ENCODE peak calls at places on chromosomes 6 and 20, in four cellular contexts. Y, D, Z and W are unnamed samples.

GRCh38 chr6:54706844-54707243 is 139.7 kb upstream of the FAM83B start:
- DNase-seq in Y (no peak), D (no peak), Z (no peak), W (no peak)

GRCh38 chr20:50790651-50791277 is 4.1 kb upstream of the BCAS4 start:
- DNase-seq in Y (peak; percentile 85), D (peak; percentile 78), Z (peak; percentile 94), W (peak; percentile 96)

GRCh38 chr6:113290684-113291083 is 566.5 kb upstream of the MARCKS start:
- DNase-seq in Y (no peak), D (no peak), Z (no peak), W (no peak)

GRCh38 chr6:56346958-56347357 is 99.6 kb upstream of the COL21A1 start:
- DNase-seq in Y (no peak), D (no peak), Z (no peak), W (peak; percentile 54)

GRCh38 chr6:31829633-31830492 is 2.3 kb downstream of the HSPA1B start:
- DNase-seq in Y (peak; percentile 56), D (no peak), Z (no peak), W (no peak)

GRCh38 chr20:610130-611046 is at the start of gene TCF15:
- DNase-seq in Y (no peak), D (no peak), Z (peak; percentile 72), W (peak; percentile 78)

GRCh38 chr20:58629213-58629575 is 21.9 kb upstream of the STX16 start:
- DNase-seq in Y (no peak), D (no peak), Z (no peak), W (no peak)

GRCh38 chr6:31308050-31308844 is 36.4 kb upstream of the HLA-C start:
- DNase-seq in Y (no peak), D (peak; percentile 66), Z (peak; percentile 91), W (peak; percentile 86)

GRCh38 chr6:133187657-133188453 is 53.3 kb upstream of the EYA4 start:
- DNase-seq in Y (peak; percentile 85), D (no peak), Z (no peak), W (no peak)

GRCh38 chr20:37516697-37517370 is 4.2 kb upstream of the NNAT start:
- DNase-seq in Y (peak; percentile 93), D (no peak), Z (no peak), W (no peak)

GRCh38 chr20:37517371-37517748 is 3.7 kb upstream of the NNAT start:
- DNase-seq in Y (no peak), D (no peak), Z (no peak), W (no peak)

GRCh38 chr20:37511605-37512275 is 9.3 kb upstream of the NNAT start:
- DNase-seq in Y (peak; percentile 67), D (no peak), Z (no peak), W (no peak)

GRCh38 chr20:37515876-37516275 is 5.2 kb upstream of the NNAT start:
- DNase-seq in Y (no peak), D (no peak), Z (no peak), W (no peak)

DNA sequence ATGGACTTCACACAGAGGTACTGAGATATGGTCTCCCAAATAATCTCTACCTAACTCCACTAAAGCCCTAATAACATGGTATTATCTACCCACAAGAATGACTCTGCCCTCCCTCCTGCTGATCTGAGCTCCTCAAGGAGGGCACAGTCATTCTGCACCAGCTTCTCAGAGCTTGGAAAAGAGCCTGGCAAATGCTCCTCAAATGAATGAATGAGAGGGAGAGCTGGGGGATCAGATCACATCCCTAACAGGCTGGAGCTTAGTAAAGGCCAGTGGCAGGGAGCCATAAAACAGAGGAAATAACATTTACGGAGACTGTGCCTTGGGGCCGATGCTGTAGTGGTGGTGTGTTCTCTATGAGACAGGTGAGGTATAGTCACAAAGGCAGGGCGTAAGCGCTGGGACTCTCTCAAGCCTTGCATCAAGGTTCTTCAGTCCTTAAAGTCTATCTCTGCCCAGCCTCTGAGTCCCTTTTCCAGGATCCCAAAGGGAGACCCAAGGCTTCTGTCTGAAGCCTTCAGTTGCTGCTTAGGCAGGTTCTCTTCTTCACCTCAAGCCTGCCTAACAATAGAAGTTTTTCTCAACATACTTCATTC is 7.2 kb upstream of the NNAT start:
- DNase-seq in Y (no peak), D (no peak), Z (no peak), W (no peak)
- H4K5ac ChIP-seq in Y (no peak overlapping the region), D (no peak overlapping the region), Z (no peak overlapping the region), W (no peak overlapping the region)

GRCh38 chr6:148947621-148948444 is 201.0 kb downstream of the UST start:
- DNase-seq in Y (peak; percentile 82), D (peak; percentile 80), Z (peak; percentile 89), W (peak; percentile 92)

GRCh38 chr6:148943451-148943850 is 196.6 kb downstream of the UST start:
- DNase-seq in Y (peak; percentile 66), D (no peak), Z (no peak), W (no peak)

GRCh38 chr6:148945311-148946021 is 198.6 kb downstream of the UST start:
- DNase-seq in Y (no peak), D (no peak), Z (no peak), W (no peak)

DNA sequence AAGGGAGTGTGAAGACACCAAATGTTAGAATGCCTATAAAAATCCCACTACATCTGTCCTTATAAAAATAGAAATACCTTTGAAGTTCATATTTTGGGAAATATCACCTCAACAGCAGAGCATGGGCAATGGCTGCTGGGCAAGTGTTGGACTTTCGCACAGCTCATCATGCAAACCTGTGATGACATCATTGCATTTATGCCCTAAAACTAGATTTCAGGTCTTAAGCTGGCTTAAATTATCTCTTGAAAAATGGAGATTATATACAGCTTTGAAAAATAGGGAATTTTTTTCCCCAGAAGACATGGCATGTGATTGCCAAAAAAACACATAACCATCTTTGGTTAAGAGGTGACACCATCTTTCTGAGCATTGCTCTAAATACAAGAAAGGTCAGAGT is 197.8 kb downstream of the UST start:
- DNase-seq in Y (no peak), D (no peak), Z (no peak), W (no peak)
- H3K18ac ChIP-seq in Y (no peak overlapping the region), D (no peak overlapping the region), Z (no peak overlapping the region), W (no peak overlapping the region)

GRCh38 chr6:169045486-169045885 is 208.2 kb downstream of the THBS2 start:
- DNase-seq in Y (no peak), D (no peak), Z (no peak), W (no peak)
- H4K5ac ChIP-seq in Y (no peak overlapping the region), D (no peak overlapping the region), Z (no peak overlapping the region), W (no peak overlapping the region)

GRCh38 chr6:52590634-52590985 is 13.8 kb upstream of the TRAM2 start:
- DNase-seq in Y (peak; percentile 83), D (no peak), Z (no peak), W (no peak)

GRCh38 chr6:52588087-52588709 is 11.3 kb upstream of the TRAM2 start:
- DNase-seq in Y (no peak), D (no peak), Z (no peak), W (no peak)

GRCh38 chr6:52587001-52587400 is 10.1 kb upstream of the TRAM2 start:
- DNase-seq in Y (no peak), D (no peak), Z (no peak), W (no peak)

GRCh38 chr6:52591832-52592231 is 15.0 kb upstream of the TRAM2 start:
- DNase-seq in Y (no peak), D (no peak), Z (no peak), W (no peak)

GRCh38 chr6:52588710-52589091 is 11.8 kb upstream of the TRAM2 start:
- DNase-seq in Y (no peak), D (no peak), Z (no peak), W (no peak)
- H3K18ac ChIP-seq in Y (peak overlapping the region; percentile 37), D (no peak overlapping the region), Z (no peak overlapping the region), W (no peak overlapping the region)

GRCh38 chr6:4170297-4170696 is 34.9 kb upstream of the ECI2 start:
- DNase-seq in Y (no peak), D (no peak), Z (no peak), W (no peak)
- H4K5ac ChIP-seq in Y (no peak overlapping the region), D (no peak overlapping the region), Z (no peak overlapping the region), W (no peak overlapping the region)

DNA sequence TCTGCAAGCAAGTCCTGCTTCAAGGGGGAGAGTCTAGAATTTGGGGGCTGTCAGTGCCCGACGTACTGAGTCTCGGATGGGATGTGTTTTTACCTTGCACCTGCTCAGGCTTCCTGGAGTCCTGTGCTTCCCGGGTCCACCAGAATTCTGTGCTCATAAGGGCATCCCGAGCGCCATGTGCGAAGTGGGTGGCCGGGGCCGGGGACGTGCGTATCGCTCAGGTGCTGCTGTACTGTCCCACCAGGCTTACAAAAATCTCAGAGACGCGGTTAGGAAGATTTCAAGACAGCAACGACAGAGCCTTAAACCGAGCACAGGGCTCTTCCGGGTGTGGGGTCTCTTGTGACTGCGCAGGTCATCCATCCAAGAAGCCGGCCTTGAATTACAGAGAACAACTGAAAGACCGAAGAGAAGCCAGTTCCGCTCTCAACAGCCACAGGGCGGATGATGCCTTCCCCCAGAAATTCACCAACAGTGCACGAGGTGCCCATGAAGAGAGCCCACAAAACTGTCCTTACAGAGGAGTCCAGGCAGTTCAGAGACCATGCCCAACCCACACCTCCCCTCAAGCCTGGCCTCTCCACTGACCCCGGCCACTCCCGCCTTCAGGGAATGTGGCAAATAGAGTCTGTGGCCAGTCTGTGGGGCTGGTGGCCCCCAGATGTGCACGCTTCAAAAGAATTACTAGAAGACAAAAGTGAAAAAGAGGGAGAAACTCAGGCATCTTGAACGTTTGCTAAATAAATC is 104.7 kb downstream of the PXDC1 start:
- DNase-seq in Y (no peak), D (no peak), Z (no peak), W (no peak)
- H3K18ac ChIP-seq in Y (no peak overlapping the region), D (no peak overlapping the region), Z (no peak overlapping the region), W (no peak overlapping the region)

GRCh38 chr6:27073441-27073840 is 174.1 kb upstream of the PRSS16 start:
- DNase-seq in Y (no peak), D (no peak), Z (no peak), W (no peak)
- H4K5ac ChIP-seq in Y (no peak overlapping the region), D (no peak overlapping the region), Z (no peak overlapping the region), W (no peak overlapping the region)

GRCh38 chr6:35309611-35310264 is 12.1 kb downstream of the DEF6 start:
- DNase-seq in Y (no peak), D (no peak), Z (peak; percentile 16), W (no peak)

GRCh38 chr6:35310265-35310831 is 12.7 kb downstream of the DEF6 start:
- DNase-seq in Y (no peak), D (no peak), Z (peak; percentile 8), W (no peak)

GRCh38 chr6:35312763-35313125 is 15.1 kb downstream of the DEF6 start:
- DNase-seq in Y (no peak), D (no peak), Z (no peak), W (no peak)

GRCh38 chr6:35311390-35312075 is 13.9 kb downstream of the DEF6 start:
- DNase-seq in Y (no peak), D (no peak), Z (peak; percentile 22), W (no peak)

GRCh38 chr6:35312076-35312762 is 14.6 kb downstream of the DEF6 start:
- DNase-seq in Y (no peak), D (no peak), Z (peak; percentile 23), W (no peak)
- H3K18ac ChIP-seq in Y (no peak overlapping the region), D (no peak overlapping the region), Z (no peak overlapping the region), W (no peak overlapping the region)

GRCh38 chr20:36974660-36975059 is 23.2 kb upstream of the SAMHD1 start:
- DNase-seq in Y (no peak), D (no peak), Z (no peak), W (no peak)
- H4K5ac ChIP-seq in Y (no peak overlapping the region), D (no peak overlapping the region), Z (no peak overlapping the region), W (no peak overlapping the region)